ENCODE peak calls at places on chromosome 18, in five cellular contexts. N, S, V, D and G are unnamed samples.
A peak's percentile ranks its signal among the peaks of the same experiment; 100 is the strongest.

GRCh38 chr18:28802546-28802945 is 625.6 kb upstream of the CDH2 start:
- DNase-seq in S (no peak), V (no peak), D (no peak), N (no peak), G (no peak)

GRCh38 chr18:56702946-56703345 is 51.8 kb downstream of the WDR7 start:
- DNase-seq in S (peak; percentile 51), D (peak; percentile 2), V (no peak), N (peak; percentile 9), G (peak; percentile 70)

GRCh38 chr18:58541789-58542425 is 87.0 kb downstream of the ALPK2 start:
- DNase-seq in D (peak; percentile 96), S (peak; percentile 96), N (no peak), V (no peak), G (no peak)

GRCh38 chr18:8750954-8751415 is 45.6 kb downstream of the MTCL1 start:
- DNase-seq in N (no peak), V (no peak), D (peak; percentile 77), S (peak; percentile 80), G (no peak)

GRCh38 chr18:2889761-2890192 is 43.0 kb downstream of the EMILIN2 start:
- DNase-seq in V (no peak), S (no peak), N (no peak), D (no peak), G (no peak)

GRCh38 chr18:44601447-44601846 is 79.2 kb upstream of the SETBP1 start:
- DNase-seq in D (no peak), V (no peak), S (peak; percentile 79), N (no peak), G (no peak)

GRCh38 chr18:35289293-35290069 is 548 bp downstream of the ZSCAN30 start:
- DNase-seq in D (peak; percentile 1), N (no peak), V (no peak), S (no peak), G (no peak)

GRCh38 chr18:57427429-57428181 is 7.6 kb upstream of the ONECUT2 start:
- DNase-seq in V (no peak), S (no peak), D (no peak), N (no peak), G (no peak)

GRCh38 chr18:10142496-10143160 is 228.8 kb downstream of the VAPA start:
- DNase-seq in D (no peak), V (peak; percentile 57), S (peak; percentile 82), N (no peak), G (no peak)